ENCODE peak calls at places on chromosomes 6 and 20, in five cellular contexts. One of them, this sample, is unnamed.

GRCh38 chr20:45340236-45340847 is 7.9 kb downstream of the SDC4 start:
- DNase-seq in SJSA1: no peak
- DNase-seq in posterior vena cava: no peak
- DNase-seq in left ventricle myocardium superior: peak
- DNase-seq in ELF-1: peak
- DNase-seq in this sample: peak

GRCh38 chr6:2221724-2222274 is 23.6 kb downstream of the GMDS start:
- DNase-seq in ELF-1: no peak
- DNase-seq in posterior vena cava: no peak
- DNase-seq in left ventricle myocardium superior: no peak
- DNase-seq in SJSA1: peak
- DNase-seq in this sample: no peak

GRCh38 chr6:126060400-126060799 is 74.1 kb downstream of the TRMT11 start:
- DNase-seq in left ventricle myocardium superior: no peak
- DNase-seq in SJSA1: no peak
- DNase-seq in ELF-1: no peak
- DNase-seq in posterior vena cava: no peak
- DNase-seq in this sample: no peak

GRCh38 chr6:137339929-137340559 is 120.9 kb upstream of the IFNGR1 start:
- DNase-seq in SJSA1: no peak
- DNase-seq in ELF-1: no peak
- DNase-seq in left ventricle myocardium superior: no peak
- DNase-seq in posterior vena cava: no peak
- DNase-seq in this sample: no peak

GRCh38 chr6:97111243-97111642 is 171.8 kb downstream of the MMS22L start:
- DNase-seq in SJSA1: no peak
- DNase-seq in ELF-1: no peak
- DNase-seq in left ventricle myocardium superior: no peak
- DNase-seq in posterior vena cava: no peak
- DNase-seq in this sample: no peak

GRCh38 chr20:50295762-50296449 is 105.3 kb downstream of the CEBPB start:
- DNase-seq in posterior vena cava: no peak
- DNase-seq in SJSA1: no peak
- DNase-seq in left ventricle myocardium superior: no peak
- DNase-seq in ELF-1: no peak
- DNase-seq in this sample: peak

GRCh38 chr6:79947191-79948173 is at the start of gene ELOVL4:
- DNase-seq in ELF-1: peak
- DNase-seq in posterior vena cava: peak
- DNase-seq in SJSA1: peak
- DNase-seq in left ventricle myocardium superior: peak
- DNase-seq in this sample: peak

GRCh38 chr6:31597006-31597405 is 4.2 kb upstream of the NCR3 start:
- DNase-seq in SJSA1: peak
- DNase-seq in left ventricle myocardium superior: no peak
- DNase-seq in posterior vena cava: no peak
- DNase-seq in ELF-1: no peak
- DNase-seq in this sample: no peak

GRCh38 chr6:4567141-4567540 is 209.1 kb upstream of the CDYL start:
- DNase-seq in posterior vena cava: no peak
- DNase-seq in SJSA1: peak
- DNase-seq in ELF-1: no peak
- DNase-seq in left ventricle myocardium superior: no peak
- DNase-seq in this sample: no peak

GRCh38 chr20:23334111-23334510 is 16.5 kb upstream of the NXT1 start:
- DNase-seq in left ventricle myocardium superior: no peak
- DNase-seq in SJSA1: no peak
- DNase-seq in ELF-1: no peak
- DNase-seq in posterior vena cava: no peak
- DNase-seq in this sample: no peak

This sample was measured in stomach.